ENCODE peak calls at places on chromosomes 16 and 17, in four cellular contexts. P is H9, Z is IMR-90, Y is mesendoderm. L is an unnamed sample.

GRCh38 chr17:57326348-57326747 is 70.0 kb downstream of the MSI2 start:
- DNase-seq in Y (no peak), P (no peak), Z (no peak), L (no peak)

GRCh38 chr16:69217433-69217832 is 30.5 kb downstream of the SNTB2 start:
- DNase-seq in Z (peak), Y (no peak), P (no peak), L (peak)

GRCh38 chr17:58338907-58339774 is 10.5 kb upstream of the TSPOAP1 start:
- DNase-seq in Y (peak), Z (peak), P (peak), L (peak)

GRCh38 chr16:75265911-75266701 is 14.7 kb upstream of the BCAR1 start:
- DNase-seq in P (peak), Z (peak), Y (peak), L (peak)

GRCh38 chr17:68886401-68886800 is 68.8 kb downstream of the ABCA8 start:
- DNase-seq in P (no peak), Z (no peak), Y (no peak), L (peak)

GRCh38 chr17:81962499-81963441 is 1.8 kb upstream of the NOTUM start:
- DNase-seq in Y (no peak), Z (no peak), P (no peak), L (no peak)

GRCh38 chr17:77049440-77049839 is 91.3 kb upstream of the SEC14L1 start:
- DNase-seq in Z (no peak), P (no peak), Y (no peak), L (no peak)

GRCh38 chr16:22693670-22694340 is 120.2 kb upstream of the HS3ST2 start:
- DNase-seq in Y (no peak), Z (no peak), P (no peak), L (no peak)

GRCh38 chr16:25155553-25156460 is 44.3 kb downstream of the LCMT1 start:
- DNase-seq in Y (no peak), Z (peak), P (no peak), L (peak)

GRCh38 chr17:79923974-79924638 is 84.9 kb upstream of the CBX4 start:
- DNase-seq in Y (peak), Z (peak), P (peak), L (peak)

GRCh38 chr17:44220211-44221071 is 966 bp upstream of the UBTF start:
- DNase-seq in Y (peak), P (peak), Z (peak), L (peak)

GRCh38 chr16:68786685-68787418 is 49.8 kb downstream of the CDH1 start:
- DNase-seq in Y (no peak), P (no peak), Z (peak), L (peak)

GRCh38 chr17:21313320-21313719 is 28.8 kb downstream of the MAP2K3 start:
- DNase-seq in P (no peak), Z (no peak), Y (no peak), L (no peak)

GRCh38 chr17:52124561-52124960 is 34.0 kb downstream of the CA10 start:
- DNase-seq in Z (no peak), P (no peak), Y (no peak), L (no peak)

GRCh38 chr17:68450391-68450790 is 6.9 kb downstream of the WIPI1 start:
- DNase-seq in Z (no peak), Y (no peak), P (no peak), L (no peak)

GRCh38 chr17:49638818-49639217 is 39.1 kb downstream of the SPOP start:
- DNase-seq in Y (no peak), P (no peak), Z (no peak), L (no peak)

GRCh38 chr17:45639297-45639849 is 144.7 kb upstream of the CRHR1 start:
- DNase-seq in P (no peak), Z (no peak), Y (no peak), L (no peak)

GRCh38 chr16:48384305-48384981 is 770 bp downstream of the SIAH1 start:
- DNase-seq in P (peak), Y (peak), Z (peak), L (peak)

GRCh38 chr16:77472262-77472661 is 37.4 kb upstream of the ADAMTS18 start:
- DNase-seq in P (no peak), Y (no peak), Z (no peak), L (no peak)

GRCh38 chr16:77467929-77468328 is 33.1 kb upstream of the ADAMTS18 start:
- DNase-seq in Y (peak), P (no peak), Z (no peak), L (no peak)

GRCh38 chr16:77468831-77469230 is 34.0 kb upstream of the ADAMTS18 start:
- DNase-seq in Z (no peak), Y (peak), P (no peak), L (no peak)

GRCh38 chr16:77470851-77471250 is 36.0 kb upstream of the ADAMTS18 start:
- DNase-seq in Z (no peak), P (no peak), Y (peak), L (no peak)

GRCh38 chr16:77469639-77470038 is 34.8 kb upstream of the ADAMTS18 start:
- DNase-seq in Z (no peak), P (no peak), Y (no peak), L (no peak)
- H3K18ac ChIP-seq in Z (no peak), P (no peak), Y (no peak), L (no peak)

DNA sequence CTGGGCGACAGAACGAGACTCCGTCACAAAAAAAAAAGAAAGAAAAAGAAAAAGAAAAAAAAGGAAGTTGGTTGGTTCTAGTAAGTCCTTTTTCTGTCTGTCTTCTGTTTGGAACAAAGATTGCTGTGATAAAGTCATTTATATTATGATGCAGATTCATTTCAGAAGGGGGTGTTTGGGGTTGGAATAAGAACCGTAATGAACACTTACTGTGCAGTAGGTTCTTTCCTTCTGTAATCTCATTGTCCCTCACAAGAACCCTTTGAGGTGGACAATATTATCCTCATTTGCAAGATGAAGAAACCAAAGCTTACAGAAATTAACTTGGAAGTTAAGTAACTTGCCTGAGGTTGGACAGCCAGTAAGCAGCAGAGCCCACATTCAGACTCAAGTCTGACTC is 10.3 kb downstream of the MINK1 start:
- DNase-seq in P (no peak), Y (no peak), Z (no peak), L (no peak)
- H3K27ac ChIP-seq in P (no peak), Y (no peak), Z (no peak), L (no peak)

GRCh38 chr17:66468241-66469087 is 166.1 kb downstream of the PRKCA start:
- DNase-seq in Y (peak), P (no peak), Z (peak), L (peak)
- H3K18ac ChIP-seq in Y (peak), P (no peak), Z (peak), L (peak)

GRCh38 chr16:50161950-50162349 is 8.8 kb downstream of the TENT4B start:
- DNase-seq in P (no peak), Z (no peak), Y (no peak), L (no peak)
- H3K27ac ChIP-seq in P (no peak), Z (no peak), Y (no peak), L (no peak)